ENCODE peak calls at places on chromosomes 11 and 22, in four cellular contexts. L is substantia nigra, R is posterior cingulate gyrus, X is GM06990. S is an unnamed sample.

GRCh38 chr22:50674606-50675552 is 2.3 kb downstream of the SHANK3 start:
- DNase-seq in L (no peak), R (peak), X (no peak), S (no peak)

GRCh38 chr11:119101367-119101758 is 290 bp downstream of the DPAGT1 start:
- DNase-seq in L (no peak), R (no peak), X (no peak), S (no peak)

GRCh38 chr11:11265994-11266606 is 87.0 kb downstream of the CSNK2A3 start:
- DNase-seq in L (peak), R (peak), X (peak), S (no peak)

GRCh38 chr11:109972939-109973338 is 120.3 kb upstream of the ZC3H12C start:
- DNase-seq in L (no peak), R (no peak), X (no peak), S (no peak)

GRCh38 chr11:28342704-28343103 is 234.5 kb downstream of the METTL15 start:
- DNase-seq in L (no peak), R (no peak), X (no peak), S (no peak)

GRCh38 chr22:37675930-37676571 is 615 bp downstream of the LGALS1 start:
- DNase-seq in L (peak), R (no peak), X (no peak), S (no peak)

GRCh38 chr22:29031236-29031982 is 30.2 kb downstream of the C22orf31 start:
- DNase-seq in L (peak), R (no peak), X (no peak), S (no peak)

GRCh38 chr22:31742115-31742514 is 7.8 kb downstream of the PRR14L start:
- DNase-seq in L (no peak), R (no peak), X (peak), S (no peak)

GRCh38 chr22:22410121-22410520 is 98.4 kb downstream of the ZNF280B start:
- DNase-seq in L (no peak), R (no peak), X (peak), S (no peak)

GRCh38 chr11:44634401-44635281 is 69.2 kb downstream of the CD82 start:
- DNase-seq in L (peak), R (peak), X (peak), S (no peak)

GRCh38 chr11:1276061-1276790 is 33.2 kb downstream of the TOLLIP start:
- DNase-seq in L (no peak), R (peak), X (no peak), S (no peak)

GRCh38 chr11:123145220-123145619 is 49.8 kb downstream of the CLMP start:
- DNase-seq in L (no peak), R (no peak), X (no peak), S (no peak)

GRCh38 chr11:68870470-68870869 is 28.8 kb upstream of the CPT1A start:
- DNase-seq in L (no peak), R (peak), X (no peak), S (no peak)

GRCh38 chr22:42962295-42963230 is 52.4 kb downstream of the PACSIN2 start:
- DNase-seq in L (no peak), R (no peak), X (no peak), S (no peak)

GRCh38 chr11:6828103-6828502 is 17.4 kb upstream of the OR10A5 start:
- DNase-seq in L (no peak), R (no peak), X (no peak), S (no peak)

GRCh38 chr11:83681944-83682644 is 395.9 kb upstream of the CCDC90B start:
- DNase-seq in L (no peak), R (no peak), X (no peak), S (no peak)

GRCh38 chr22:32475428-32476010 is 908 bp downstream of the FBXO7 start:
- DNase-seq in L (peak), R (peak), X (peak), S (no peak)

GRCh38 chr11:21185959-21186358 is 516.6 kb downstream of the NELL1 start:
- DNase-seq in L (no peak), R (no peak), X (no peak), S (no peak)

GRCh38 chr11:134685981-134686380 is 273.9 kb upstream of the B3GAT1 start:
- DNase-seq in L (no peak), R (no peak), X (no peak), S (no peak)

GRCh38 chr11:64237484-64237951 is 3.1 kb downstream of the VEGFB start:
- DNase-seq in L (no peak), R (no peak), X (peak), S (no peak)

GRCh38 chr11:61533401-61533800 is 24.9 kb downstream of the LRRC10B start:
- DNase-seq in L (no peak), R (no peak), X (no peak), S (no peak)

GRCh38 chr11:17827006-17827405 is 92.4 kb downstream of the KCNC1 start:
- DNase-seq in L (no peak), R (no peak), X (no peak), S (no peak)

GRCh38 chr22:48098936-48099245 is 1336.4 kb downstream of the TBC1D22A start:
- DNase-seq in L (no peak), R (no peak), X (peak), S (no peak)

GRCh38 chr11:121033635-121034034 is 9.7 kb downstream of the TBCEL start:
- DNase-seq in L (no peak), R (no peak), X (no peak), S (no peak)

GRCh38 chr11:47376543-47377371 is 1.6 kb downstream of the SPI1 start:
- DNase-seq in L (no peak), R (peak), X (peak), S (no peak)

GRCh38 chr11:123543796-123544195 is 110.6 kb downstream of the SCN3B start:
- DNase-seq in L (no peak), R (no peak), X (no peak), S (no peak)

GRCh38 chr11:64069401-64070300 is 33.9 kb downstream of the FLRT1 start:
- DNase-seq in L (no peak), R (no peak), X (no peak), S (no peak)

GRCh38 chr11:107183963-107184362 is 165.7 kb upstream of the GUCY1A2 start:
- DNase-seq in L (no peak), R (no peak), X (no peak), S (no peak)

GRCh38 chr22:50302041-50302541 is 5.4 kb downstream of the PLXNB2 start:
- DNase-seq in L (no peak), R (no peak), X (no peak), S (no peak)

GRCh38 chr11:112656772-112657428 is 304.3 kb upstream of the NCAM1 start:
- DNase-seq in L (no peak), R (no peak), X (no peak), S (peak)

GRCh38 chr11:70951139-70951804 is 301.1 kb downstream of the SHANK2 start:
- DNase-seq in L (no peak), R (no peak), X (no peak), S (no peak)

GRCh38 chr11:16126361-16126760 is 230.0 kb downstream of the SOX6 start:
- DNase-seq in L (no peak), R (no peak), X (no peak), S (no peak)

GRCh38 chr11:29334781-29335140 is 682.1 kb downstream of the KCNA4 start:
- DNase-seq in L (no peak), R (no peak), X (no peak), S (no peak)

GRCh38 chr11:390175-390574 is 3.8 kb upstream of the PKP3 start:
- DNase-seq in L (no peak), R (no peak), X (no peak), S (no peak)

GRCh38 chr11:46918087-46918751 is at the start of gene LRP4:
- DNase-seq in L (peak), R (peak), X (no peak), S (no peak)

S was measured in GM12878.